ENCODE peak calls at places on chromosomes 12 and 14, in eight cellular contexts. One of them, this sample, is unnamed.

GRCh38 chr12:111409403-111410228 is 3.9 kb downstream of the SH2B3 start:
- DNase-seq in progenitor cell of endocrine pancreas: no peak
- DNase-seq in amniotic stem cell: no peak
- DNase-seq in stimulated activated naive CD4-positive, alpha-beta T cell: peak; percentile 39
- DNase-seq in hippocampal formation: peak; percentile 39
- DNase-seq in mesothelial cell of epicardium: no peak
- DNase-seq in T1000: peak; percentile 84
- DNase-seq in NCI-H2081: no peak
- DNase-seq in this sample: no peak

GRCh38 chr12:68913682-68914081 is 19.3 kb downstream of the CPM start:
- DNase-seq in amniotic stem cell: no peak
- DNase-seq in NCI-H2081: no peak
- DNase-seq in hippocampal formation: no peak
- DNase-seq in stimulated activated naive CD4-positive, alpha-beta T cell: no peak
- DNase-seq in T1000: no peak
- DNase-seq in progenitor cell of endocrine pancreas: no peak
- DNase-seq in mesothelial cell of epicardium: no peak
- DNase-seq in this sample: no peak

GRCh38 chr14:69715725-69716482 is 51.0 kb upstream of the SRSF5 start:
- DNase-seq in hippocampal formation: peak; percentile 49
- DNase-seq in T1000: no peak
- DNase-seq in amniotic stem cell: no peak
- DNase-seq in progenitor cell of endocrine pancreas: no peak
- DNase-seq in stimulated activated naive CD4-positive, alpha-beta T cell: no peak
- DNase-seq in mesothelial cell of epicardium: peak; percentile 56
- DNase-seq in NCI-H2081: peak; percentile 97
- DNase-seq in this sample: peak; percentile 60

GRCh38 chr12:101764393-101764792 is 25.1 kb upstream of the SYCP3 start:
- DNase-seq in mesothelial cell of epicardium: no peak
- DNase-seq in NCI-H2081: no peak
- DNase-seq in hippocampal formation: no peak
- DNase-seq in T1000: no peak
- DNase-seq in amniotic stem cell: no peak
- DNase-seq in stimulated activated naive CD4-positive, alpha-beta T cell: no peak
- DNase-seq in progenitor cell of endocrine pancreas: no peak
- DNase-seq in this sample: no peak

GRCh38 chr12:105167346-105167745 is 59.8 kb downstream of the WASHC4 start:
- DNase-seq in progenitor cell of endocrine pancreas: no peak
- DNase-seq in NCI-H2081: no peak
- DNase-seq in amniotic stem cell: no peak
- DNase-seq in hippocampal formation: no peak
- DNase-seq in stimulated activated naive CD4-positive, alpha-beta T cell: no peak
- DNase-seq in mesothelial cell of epicardium: no peak
- DNase-seq in T1000: no peak
- DNase-seq in this sample: no peak

GRCh38 chr14:38209572-38210159 is 2.0 kb downstream of the SSTR1 start:
- DNase-seq in mesothelial cell of epicardium: no peak
- DNase-seq in amniotic stem cell: no peak
- DNase-seq in hippocampal formation: no peak
- DNase-seq in progenitor cell of endocrine pancreas: no peak
- DNase-seq in T1000: no peak
- DNase-seq in stimulated activated naive CD4-positive, alpha-beta T cell: no peak
- DNase-seq in NCI-H2081: no peak
- DNase-seq in this sample: no peak

GRCh38 chr14:91367173-91368171 is 50.1 kb downstream of the CCDC88C start:
- DNase-seq in mesothelial cell of epicardium: no peak
- DNase-seq in progenitor cell of endocrine pancreas: no peak
- DNase-seq in stimulated activated naive CD4-positive, alpha-beta T cell: peak; percentile 33
- DNase-seq in hippocampal formation: no peak
- DNase-seq in T1000: peak; percentile 16
- DNase-seq in NCI-H2081: no peak
- DNase-seq in amniotic stem cell: no peak
- DNase-seq in this sample: peak; percentile 41

GRCh38 chr12:8035440-8036010 is 3.0 kb downstream of the FOXJ2 start:
- DNase-seq in NCI-H2081: no peak
- DNase-seq in mesothelial cell of epicardium: no peak
- DNase-seq in hippocampal formation: no peak
- DNase-seq in T1000: no peak
- DNase-seq in stimulated activated naive CD4-positive, alpha-beta T cell: no peak
- DNase-seq in amniotic stem cell: no peak
- DNase-seq in progenitor cell of endocrine pancreas: no peak
- DNase-seq in this sample: no peak

GRCh38 chr12:76020731-76021672 is 10.6 kb downstream of the PHLDA1 start:
- DNase-seq in hippocampal formation: no peak
- DNase-seq in stimulated activated naive CD4-positive, alpha-beta T cell: peak; percentile 62
- DNase-seq in T1000: peak; percentile 48
- DNase-seq in mesothelial cell of epicardium: no peak
- DNase-seq in progenitor cell of endocrine pancreas: no peak
- DNase-seq in NCI-H2081: no peak
- DNase-seq in amniotic stem cell: peak; percentile 83
- DNase-seq in this sample: peak; percentile 97

GRCh38 chr12:89976866-89977265 is 268.2 kb upstream of the ATP2B1 start:
- DNase-seq in progenitor cell of endocrine pancreas: no peak
- DNase-seq in hippocampal formation: no peak
- DNase-seq in T1000: no peak
- DNase-seq in amniotic stem cell: no peak
- DNase-seq in mesothelial cell of epicardium: no peak
- DNase-seq in stimulated activated naive CD4-positive, alpha-beta T cell: no peak
- DNase-seq in NCI-H2081: no peak
- DNase-seq in this sample: no peak

GRCh38 chr12:33710548-33710947 is 270.9 kb upstream of the SYT10 start:
- DNase-seq in amniotic stem cell: no peak
- DNase-seq in NCI-H2081: no peak
- DNase-seq in stimulated activated naive CD4-positive, alpha-beta T cell: no peak
- DNase-seq in mesothelial cell of epicardium: no peak
- DNase-seq in hippocampal formation: no peak
- DNase-seq in T1000: no peak
- DNase-seq in progenitor cell of endocrine pancreas: no peak
- DNase-seq in this sample: no peak

GRCh38 chr14:93132472-93133065 is 16.8 kb upstream of the ITPK1 start:
- DNase-seq in progenitor cell of endocrine pancreas: no peak
- DNase-seq in hippocampal formation: peak; percentile 14
- DNase-seq in NCI-H2081: peak; percentile 8
- DNase-seq in amniotic stem cell: no peak
- DNase-seq in T1000: no peak
- DNase-seq in mesothelial cell of epicardium: no peak
- DNase-seq in stimulated activated naive CD4-positive, alpha-beta T cell: peak; percentile 7
- DNase-seq in this sample: no peak

GRCh38 chr14:96206461-96206860 is 1.8 kb downstream of the BDKRB2 start:
- DNase-seq in amniotic stem cell: no peak
- DNase-seq in mesothelial cell of epicardium: no peak
- DNase-seq in T1000: no peak
- DNase-seq in stimulated activated naive CD4-positive, alpha-beta T cell: no peak
- DNase-seq in hippocampal formation: no peak
- DNase-seq in progenitor cell of endocrine pancreas: no peak
- DNase-seq in NCI-H2081: no peak
- DNase-seq in this sample: no peak

GRCh38 chr12:50117057-50117622 is 5.1 kb downstream of the COX14 start:
- DNase-seq in stimulated activated naive CD4-positive, alpha-beta T cell: no peak
- DNase-seq in progenitor cell of endocrine pancreas: no peak
- DNase-seq in amniotic stem cell: no peak
- DNase-seq in mesothelial cell of epicardium: no peak
- DNase-seq in NCI-H2081: no peak
- DNase-seq in T1000: no peak
- DNase-seq in hippocampal formation: no peak
- DNase-seq in this sample: no peak

GRCh38 chr14:25537846-25538455 is 488.0 kb upstream of the STXBP6 start:
- DNase-seq in NCI-H2081: peak; percentile 83
- DNase-seq in stimulated activated naive CD4-positive, alpha-beta T cell: no peak
- DNase-seq in mesothelial cell of epicardium: no peak
- DNase-seq in amniotic stem cell: no peak
- DNase-seq in hippocampal formation: no peak
- DNase-seq in T1000: no peak
- DNase-seq in progenitor cell of endocrine pancreas: peak; percentile 27
- DNase-seq in this sample: no peak

GRCh38 chr12:98578821-98579220 is 14.7 kb upstream of the SLC25A3 start:
- DNase-seq in NCI-H2081: no peak
- DNase-seq in T1000: no peak
- DNase-seq in amniotic stem cell: no peak
- DNase-seq in stimulated activated naive CD4-positive, alpha-beta T cell: no peak
- DNase-seq in hippocampal formation: no peak
- DNase-seq in mesothelial cell of epicardium: no peak
- DNase-seq in progenitor cell of endocrine pancreas: no peak
- DNase-seq in this sample: no peak

GRCh38 chr12:43858096-43858495 is 22.2 kb downstream of the TMEM117 start:
- DNase-seq in hippocampal formation: no peak
- DNase-seq in amniotic stem cell: no peak
- DNase-seq in T1000: no peak
- DNase-seq in progenitor cell of endocrine pancreas: no peak
- DNase-seq in NCI-H2081: no peak
- DNase-seq in mesothelial cell of epicardium: no peak
- DNase-seq in stimulated activated naive CD4-positive, alpha-beta T cell: no peak
- DNase-seq in this sample: no peak

GRCh38 chr14:67240168-67240932 is 885 bp upstream of the PALS1 start:
- DNase-seq in amniotic stem cell: no peak
- DNase-seq in mesothelial cell of epicardium: no peak
- DNase-seq in hippocampal formation: peak; percentile 40
- DNase-seq in progenitor cell of endocrine pancreas: no peak
- DNase-seq in T1000: peak; percentile 73
- DNase-seq in NCI-H2081: peak; percentile 26
- DNase-seq in stimulated activated naive CD4-positive, alpha-beta T cell: no peak
- DNase-seq in this sample: no peak

GRCh38 chr12:104137175-104137901 is 672 bp downstream of the NFYB start:
- DNase-seq in hippocampal formation: peak; percentile 16
- DNase-seq in mesothelial cell of epicardium: peak; percentile 41
- DNase-seq in T1000: no peak
- DNase-seq in amniotic stem cell: peak; percentile 29
- DNase-seq in stimulated activated naive CD4-positive, alpha-beta T cell: peak; percentile 50
- DNase-seq in progenitor cell of endocrine pancreas: peak; percentile 33
- DNase-seq in NCI-H2081: peak; percentile 40
- DNase-seq in this sample: peak; percentile 22

GRCh38 chr12:54324617-54325441 is at the start of gene COPZ1:
- DNase-seq in progenitor cell of endocrine pancreas: peak; percentile 85
- DNase-seq in NCI-H2081: peak; percentile 100
- DNase-seq in stimulated activated naive CD4-positive, alpha-beta T cell: peak; percentile 97
- DNase-seq in mesothelial cell of epicardium: peak; percentile 84
- DNase-seq in hippocampal formation: peak; percentile 94
- DNase-seq in amniotic stem cell: peak; percentile 98
- DNase-seq in T1000: peak; percentile 96
- DNase-seq in this sample: peak; percentile 99

GRCh38 chr14:71321556-71322315 is 414.5 kb downstream of the PCNX1 start:
- DNase-seq in amniotic stem cell: peak; percentile 47
- DNase-seq in progenitor cell of endocrine pancreas: no peak
- DNase-seq in mesothelial cell of epicardium: no peak
- DNase-seq in T1000: no peak
- DNase-seq in stimulated activated naive CD4-positive, alpha-beta T cell: no peak
- DNase-seq in NCI-H2081: peak; percentile 51
- DNase-seq in hippocampal formation: no peak
- DNase-seq in this sample: no peak

GRCh38 chr14:103625361-103626095 is 3.5 kb upstream of the KLC1 start:
- DNase-seq in T1000: no peak
- DNase-seq in amniotic stem cell: no peak
- DNase-seq in mesothelial cell of epicardium: no peak
- DNase-seq in progenitor cell of endocrine pancreas: no peak
- DNase-seq in stimulated activated naive CD4-positive, alpha-beta T cell: peak; percentile 64
- DNase-seq in hippocampal formation: no peak
- DNase-seq in NCI-H2081: no peak
- DNase-seq in this sample: no peak

GRCh38 chr12:46770501-46771183 is 55.2 kb downstream of the SLC38A4 start:
- DNase-seq in hippocampal formation: no peak
- DNase-seq in NCI-H2081: no peak
- DNase-seq in T1000: no peak
- DNase-seq in progenitor cell of endocrine pancreas: no peak
- DNase-seq in stimulated activated naive CD4-positive, alpha-beta T cell: no peak
- DNase-seq in amniotic stem cell: no peak
- DNase-seq in mesothelial cell of epicardium: no peak
- DNase-seq in this sample: no peak